ENCODE peak calls at places on chromosome 13, in five cellular contexts. T is osteoblast; D is activated T-cell treated with anti-CD3 and anti-CD28 coated beads for 1 hour; I is epithelial cell of esophagus; X is stimulated activated CD8-positive, alpha-beta memory T cell treated with anti-CD3 and anti-CD28 coated beads, Interleukin-15, amount 100 ng/mL, for 48 hours. L is an unnamed sample.

GRCh38 chr13:99145461-99145860 is 55.2 kb upstream of the UBAC2 start:
- DNase-seq in T (no peak), D (no peak), I (no peak), X (no peak), L (no peak)

GRCh38 chr13:95502216-95502615 is 50.3 kb upstream of the CLDN10 start:
- DNase-seq in T (no peak), D (no peak), I (peak; percentile 96), X (no peak), L (no peak)

GRCh38 chr13:39463611-39464010 is 139.4 kb downstream of the LHFPL6 start:
- DNase-seq in T (no peak), D (no peak), I (no peak), X (no peak), L (no peak)

GRCh38 chr13:23799945-23800344 is 89.3 kb downstream of the MIPEP start:
- DNase-seq in T (peak; percentile 58), D (no peak), I (no peak), X (no peak), L (no peak)

GRCh38 chr13:79869326-79869725 is 388.4 kb downstream of the NDFIP2 start:
- DNase-seq in T (no peak), D (no peak), I (peak; percentile 7), X (no peak), L (no peak)

GRCh38 chr13:41311607-41312500 is 787 bp downstream of the NAA16 start:
- DNase-seq in T (peak; percentile 77), D (peak; percentile 49), I (peak; percentile 48), X (peak; percentile 29), L (peak; percentile 51)

GRCh38 chr13:114001331-114002008 is 27.6 kb upstream of the C13orf46 start:
- DNase-seq in T (no peak), D (no peak), I (no peak), X (no peak), L (no peak)

GRCh38 chr13:37381502-37381901 is 217.1 kb downstream of the POSTN start:
- DNase-seq in T (no peak), D (no peak), I (no peak), X (no peak), L (no peak)

GRCh38 chr13:60329221-60329983 is 67.6 kb upstream of the TDRD3 start:
- DNase-seq in T (peak; percentile 63), D (no peak), I (peak; percentile 42), X (no peak), L (no peak)

GRCh38 chr13:71254384-71254783 is 612.6 kb downstream of the DACH1 start:
- DNase-seq in T (no peak), D (no peak), I (peak; percentile 1), X (no peak), L (no peak)

GRCh38 chr13:23848639-23849282 is 40.4 kb downstream of the MIPEP start:
- DNase-seq in T (no peak), D (no peak), I (peak; percentile 70), X (no peak), L (no peak)

L was measured in activated T-helper 2 cell treated with anti-CD3 and anti-CD28 coated beads, Interferon-gamma antibody, Interleukin-2, Interleukin-4, amounts not matched to agents 10 μg/mL and 5 μg/mL and 100 μg/mL, durations not matched to agents 14 hours and 24 hours and 36 hours.